ENCODE peak calls at places on chromosomes 12 and 14, in four cellular contexts. One of them, this sample, is unnamed.

GRCh38 chr12:108367436-108367835 is 28.3 kb upstream of the CMKLR1 start:
- DNase-seq in K562: no peak
- DNase-seq in HepG2: no peak
- DNase-seq in GM12878: no peak
- DNase-seq in this sample: no peak

GRCh38 chr12:48198619-48198973 is 4.5 kb downstream of the OR10AD1 start:
- DNase-seq in K562: peak; percentile 54
- DNase-seq in GM12878: no peak
- DNase-seq in HepG2: no peak
- DNase-seq in this sample: peak; percentile 36

GRCh38 chr14:72783741-72784140 is 110.2 kb downstream of the DPF3 start:
- DNase-seq in GM12878: no peak
- DNase-seq in K562: no peak
- DNase-seq in HepG2: no peak
- DNase-seq in this sample: no peak

GRCh38 chr14:104001003-104001402 is 58.7 kb upstream of the RD3L start:
- DNase-seq in K562: peak; percentile 36
- DNase-seq in GM12878: no peak
- DNase-seq in HepG2: peak; percentile 21
- DNase-seq in this sample: peak; percentile 54

GRCh38 chr12:69321356-69321755 is 26.8 kb upstream of the LYZ start:
- DNase-seq in HepG2: no peak
- DNase-seq in GM12878: no peak
- DNase-seq in K562: no peak
- DNase-seq in this sample: no peak

GRCh38 chr12:18472304-18472703 is 211.0 kb downstream of the PIK3C2G start:
- DNase-seq in HepG2: no peak
- DNase-seq in GM12878: no peak
- DNase-seq in K562: no peak
- DNase-seq in this sample: no peak

GRCh38 chr14:106652494-106652893 is 1126.1 kb downstream of the TMEM121 start:
- DNase-seq in HepG2: no peak
- DNase-seq in GM12878: peak; percentile 42
- DNase-seq in K562: no peak
- DNase-seq in this sample: no peak

GRCh38 chr12:45973526-45973925 is 16.8 kb downstream of the SCAF11 start:
- DNase-seq in GM12878: no peak
- DNase-seq in K562: no peak
- DNase-seq in HepG2: no peak
- DNase-seq in this sample: no peak

GRCh38 chr12:121630791-121631190 is 4.5 kb downstream of the ORAI1 start:
- DNase-seq in GM12878: no peak
- DNase-seq in K562: no peak
- DNase-seq in HepG2: no peak
- DNase-seq in this sample: no peak

GRCh38 chr12:68236421-68237059 is 10.9 kb upstream of the IL26 start:
- DNase-seq in GM12878: peak; percentile 40
- DNase-seq in HepG2: peak; percentile 27
- DNase-seq in K562: peak; percentile 59
- DNase-seq in this sample: no peak

GRCh38 chr12:45713108-45713507 is 16.4 kb upstream of the ARID2 start:
- DNase-seq in GM12878: no peak
- DNase-seq in K562: no peak
- DNase-seq in HepG2: no peak
- DNase-seq in this sample: no peak

GRCh38 chr12:6494968-6495367 is 1.1 kb downstream of the NCAPD2 start:
- DNase-seq in GM12878: no peak
- DNase-seq in K562: peak; percentile 11
- DNase-seq in HepG2: no peak
- DNase-seq in this sample: no peak

GRCh38 chr14:22986508-22987054 is 4.2 kb upstream of the AJUBA start:
- DNase-seq in K562: peak; percentile 91
- DNase-seq in HepG2: peak; percentile 93
- DNase-seq in GM12878: no peak
- DNase-seq in this sample: peak; percentile 95

GRCh38 chr14:93683241-93683640 is 105.0 kb downstream of the PRIMA1 start:
- DNase-seq in GM12878: no peak
- DNase-seq in HepG2: no peak
- DNase-seq in K562: peak; percentile 19
- DNase-seq in this sample: peak; percentile 43

GRCh38 chr14:88168025-88168424 is 155.0 kb downstream of the KCNK10 start:
- DNase-seq in K562: no peak
- DNase-seq in GM12878: no peak
- DNase-seq in HepG2: no peak
- DNase-seq in this sample: no peak

GRCh38 chr14:34616360-34616759 is 13.6 kb downstream of the SNX6 start:
- DNase-seq in HepG2: no peak
- DNase-seq in GM12878: no peak
- DNase-seq in K562: no peak
- DNase-seq in this sample: no peak

GRCh38 chr14:91113829-91114078 is at the start of gene DGLUCY:
- DNase-seq in GM12878: no peak
- DNase-seq in K562: peak; percentile 78
- DNase-seq in HepG2: no peak
- DNase-seq in this sample: no peak

GRCh38 chr14:29735459-29735858 is 192.2 kb downstream of the PRKD1 start:
- DNase-seq in HepG2: no peak
- DNase-seq in GM12878: no peak
- DNase-seq in K562: no peak
- DNase-seq in this sample: no peak

GRCh38 chr12:13945641-13946040 is 35.8 kb downstream of the GRIN2B start:
- DNase-seq in HepG2: no peak
- DNase-seq in GM12878: no peak
- DNase-seq in K562: no peak
- DNase-seq in this sample: no peak

GRCh38 chr12:45745861-45746277 is 16.4 kb downstream of the ARID2 start:
- DNase-seq in HepG2: no peak
- DNase-seq in K562: no peak
- DNase-seq in GM12878: no peak
- DNase-seq in this sample: no peak

GRCh38 chr12:47361389-47362031 is 281.8 kb upstream of the AMIGO2 start:
- DNase-seq in K562: peak; percentile 85
- DNase-seq in HepG2: no peak
- DNase-seq in GM12878: no peak
- DNase-seq in this sample: no peak

GRCh38 chr12:11836964-11837286 is 187.5 kb downstream of the ETV6 start:
- DNase-seq in K562: peak; percentile 14
- DNase-seq in GM12878: no peak
- DNase-seq in HepG2: no peak
- DNase-seq in this sample: no peak

GRCh38 chr14:24051789-24052655 is at the start of gene CARMIL3:
- DNase-seq in K562: peak; percentile 70
- DNase-seq in GM12878: no peak
- DNase-seq in HepG2: peak; percentile 56
- DNase-seq in this sample: peak; percentile 85

GRCh38 chr14:21039585-21040369 is 2.4 kb upstream of the RNASE7 start:
- DNase-seq in GM12878: no peak
- DNase-seq in K562: peak; percentile 73
- DNase-seq in HepG2: peak; percentile 85
- DNase-seq in this sample: peak; percentile 33

GRCh38 chr14:26808407-26808806 is 210.6 kb upstream of the NOVA1 start:
- DNase-seq in GM12878: no peak
- DNase-seq in HepG2: no peak
- DNase-seq in K562: no peak
- DNase-seq in this sample: no peak

GRCh38 chr12:105330938-105331804 is 680 bp downstream of the C12orf75 start:
- DNase-seq in HepG2: no peak
- DNase-seq in K562: no peak
- DNase-seq in GM12878: no peak
- DNase-seq in this sample: peak; percentile 25

GRCh38 chr12:80936642-80937390 is 918 bp downstream of the LIN7A start:
- DNase-seq in K562: no peak
- DNase-seq in GM12878: no peak
- DNase-seq in HepG2: peak; percentile 79
- DNase-seq in this sample: peak; percentile 79

GRCh38 chr12:101551362-101552114 is 43.2 kb upstream of the MYBPC1 start:
- DNase-seq in K562: no peak
- DNase-seq in GM12878: no peak
- DNase-seq in HepG2: no peak
- DNase-seq in this sample: no peak

GRCh38 chr14:23302290-23303225 is at the start of gene PPP1R3E:
- DNase-seq in GM12878: no peak
- DNase-seq in HepG2: peak; percentile 84
- DNase-seq in K562: peak; percentile 87
- DNase-seq in this sample: peak; percentile 65

GRCh38 chr12:12784911-12785814 is at the start of gene APOLD1:
- DNase-seq in HepG2: no peak
- DNase-seq in GM12878: no peak
- DNase-seq in K562: no peak
- DNase-seq in this sample: peak; percentile 22

GRCh38 chr12:89239534-89239933 is 112.8 kb downstream of the DUSP6 start:
- DNase-seq in HepG2: no peak
- DNase-seq in GM12878: no peak
- DNase-seq in K562: no peak
- DNase-seq in this sample: no peak

GRCh38 chr14:59268011-59268410 is 79.5 kb downstream of the DAAM1 start:
- DNase-seq in GM12878: no peak
- DNase-seq in K562: no peak
- DNase-seq in HepG2: no peak
- DNase-seq in this sample: no peak

DNA sequence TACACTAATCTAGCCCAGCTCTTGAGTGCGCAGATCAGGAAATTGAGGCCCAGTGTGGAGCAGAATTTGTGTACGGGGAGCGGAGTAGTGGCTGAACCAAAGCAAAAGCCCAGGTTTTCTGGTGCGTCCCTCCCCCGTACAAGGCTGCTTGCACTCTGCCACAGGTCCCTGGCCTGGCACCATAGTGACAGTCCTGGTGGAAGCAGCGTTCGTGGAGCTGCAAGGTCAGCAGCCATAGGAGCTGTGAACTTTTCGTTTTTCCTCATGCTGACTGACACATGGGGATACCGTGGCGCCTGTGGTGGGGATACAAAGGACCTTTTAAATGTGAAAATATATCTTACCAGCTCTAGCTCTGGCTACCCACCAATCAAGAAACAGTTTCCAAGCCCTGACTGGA is 1.8 kb downstream of the EVL start:
- DNase-seq in K562: peak; percentile 17
- DNase-seq in HepG2: no peak
- DNase-seq in GM12878: no peak
- DNase-seq in this sample: no peak
- TF ChIP-seq ESRRA in K562: no peak
- TF ChIP-seq ESRRA in HepG2: no peak
- TF ChIP-seq ESRRA in GM12878: no peak
- TF ChIP-seq ESRRA in this sample: no peak

DNA sequence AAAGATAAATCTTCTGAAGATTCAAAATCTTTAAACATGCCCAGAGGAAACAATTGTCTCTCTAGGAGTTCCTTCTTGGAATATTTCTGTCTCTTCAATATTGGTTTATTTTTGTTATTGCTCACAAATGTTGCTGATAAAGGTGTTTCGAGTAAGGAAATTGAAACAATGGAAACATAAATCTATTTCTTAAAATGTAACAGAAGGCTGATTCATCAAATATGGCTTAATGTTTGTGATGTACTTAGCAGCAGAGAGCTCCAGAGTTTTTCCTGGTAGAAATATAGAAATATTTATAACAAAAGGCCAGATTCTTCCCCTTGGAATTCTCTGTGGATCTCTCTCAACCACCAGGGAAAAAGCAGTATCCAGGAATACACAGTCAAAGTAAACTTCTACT is 149.2 kb upstream of the LRIG3 start:
- DNase-seq in GM12878: no peak
- DNase-seq in HepG2: no peak
- DNase-seq in K562: no peak
- DNase-seq in this sample: no peak
- TF ChIP-seq SP1 in GM12878: no peak
- TF ChIP-seq SP1 in HepG2: no peak
- TF ChIP-seq SP1 in K562: no peak
- TF ChIP-seq SP1 in this sample: no peak

GRCh38 chr12:109467978-109468676 is 9.0 kb downstream of the KCTD10 start:
- DNase-seq in GM12878: no peak
- DNase-seq in K562: peak; percentile 30
- DNase-seq in HepG2: no peak
- DNase-seq in this sample: no peak

GRCh38 chr12:109473006-109473405 is 4.1 kb downstream of the KCTD10 start:
- DNase-seq in GM12878: no peak
- DNase-seq in K562: no peak
- DNase-seq in HepG2: no peak
- DNase-seq in this sample: no peak

GRCh38 chr12:109466305-109466704 is 10.8 kb downstream of the KCTD10 start:
- DNase-seq in HepG2: no peak
- DNase-seq in K562: no peak
- DNase-seq in GM12878: no peak
- DNase-seq in this sample: no peak

GRCh38 chr12:109466821-109467220 is 10.3 kb downstream of the KCTD10 start:
- DNase-seq in HepG2: no peak
- DNase-seq in GM12878: no peak
- DNase-seq in K562: no peak
- DNase-seq in this sample: no peak

DNA sequence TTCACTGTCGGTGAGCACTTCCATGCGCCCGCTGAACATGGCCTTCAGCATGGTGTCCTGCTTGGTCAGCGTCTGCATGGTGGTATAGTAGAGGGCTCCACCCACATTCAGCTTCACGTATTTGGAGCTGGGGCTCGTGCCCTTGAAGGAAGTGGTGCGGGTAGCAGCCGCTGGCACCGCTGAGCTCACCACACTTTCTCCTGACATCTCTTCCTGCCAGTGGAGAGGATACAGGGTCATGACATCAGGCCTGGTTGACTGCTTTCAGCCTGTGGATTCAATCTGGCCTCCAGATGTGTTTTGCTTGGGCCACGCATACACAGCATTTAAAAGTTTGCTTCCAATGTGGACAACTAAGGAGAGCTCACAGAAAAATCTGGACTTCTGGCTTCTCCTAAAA is 7.6 kb downstream of the KCTD10 start:
- DNase-seq in HepG2: no peak
- DNase-seq in K562: no peak
- DNase-seq in GM12878: no peak
- DNase-seq in this sample: no peak
- TF ChIP-seq ESRRA in HepG2: no peak
- TF ChIP-seq ESRRA in K562: no peak
- TF ChIP-seq ESRRA in GM12878: no peak
- TF ChIP-seq ESRRA in this sample: no peak

GRCh38 chr12:109717390-109718357 is 4.0 kb downstream of the FAM222A start:
- DNase-seq in K562: no peak
- DNase-seq in HepG2: peak; percentile 30
- DNase-seq in GM12878: no peak
- DNase-seq in this sample: no peak
- TF ChIP-seq SP1 in K562: no peak
- TF ChIP-seq SP1 in HepG2: no peak
- TF ChIP-seq SP1 in GM12878: no peak
- TF ChIP-seq SP1 in this sample: no peak

GRCh38 chr12:4900327-4900726 is 9.4 kb upstream of the KCNA1 start:
- DNase-seq in K562: no peak
- DNase-seq in GM12878: no peak
- DNase-seq in HepG2: no peak
- DNase-seq in this sample: no peak

GRCh38 chr12:4894019-4894418 is 15.7 kb upstream of the KCNA1 start:
- DNase-seq in K562: no peak
- DNase-seq in GM12878: no peak
- DNase-seq in HepG2: no peak
- DNase-seq in this sample: no peak

GRCh38 chr12:4899361-4899760 is 10.3 kb upstream of the KCNA1 start:
- DNase-seq in K562: no peak
- DNase-seq in HepG2: no peak
- DNase-seq in GM12878: no peak
- DNase-seq in this sample: no peak
- TF ChIP-seq ESRRA in K562: no peak
- TF ChIP-seq ESRRA in HepG2: no peak
- TF ChIP-seq ESRRA in GM12878: no peak
- TF ChIP-seq ESRRA in this sample: no peak

GRCh38 chr14:71143391-71144290 is 236.4 kb downstream of the PCNX1 start:
- DNase-seq in K562: peak; percentile 48
- DNase-seq in HepG2: peak; percentile 85
- DNase-seq in GM12878: no peak
- DNase-seq in this sample: no peak
- TF ChIP-seq SP1 in K562: no peak
- TF ChIP-seq SP1 in HepG2: no peak
- TF ChIP-seq SP1 in GM12878: no peak
- TF ChIP-seq SP1 in this sample: no peak

This sample was measured in WTC11.